ENCODE peak calls at places on chromosomes 3 and 15, in ten cellular contexts. One of them, this sample, is unnamed.

GRCh38 chr3:171760475-171760874 is 49.8 kb downstream of the PLD1 start:
- DNase-seq in pons: no peak
- DNase-seq in naive B cell: no peak
- DNase-seq in NCI-H1436: no peak
- DNase-seq in T-helper 2 cell: no peak
- DNase-seq in A172: no peak
- DNase-seq in neural progenitor cell: no peak
- DNase-seq in NCI-H345: no peak
- DNase-seq in activated naive CD4-positive, alpha-beta T cell: no peak
- DNase-seq in midbrain: no peak
- DNase-seq in this sample: no peak

GRCh38 chr3:98240133-98240532 is 23.9 kb upstream of the OR5H6 start:
- DNase-seq in pons: no peak
- DNase-seq in naive B cell: no peak
- DNase-seq in NCI-H1436: no peak
- DNase-seq in T-helper 2 cell: no peak
- DNase-seq in A172: no peak
- DNase-seq in neural progenitor cell: no peak
- DNase-seq in NCI-H345: no peak
- DNase-seq in activated naive CD4-positive, alpha-beta T cell: no peak
- DNase-seq in midbrain: no peak
- DNase-seq in this sample: no peak

GRCh38 chr3:15601399-15602145 is at the start of the genes BTD and HACL1:
- DNase-seq in pons: peak
- DNase-seq in naive B cell: peak
- DNase-seq in NCI-H1436: no peak
- DNase-seq in T-helper 2 cell: peak
- DNase-seq in A172: peak
- DNase-seq in neural progenitor cell: peak
- DNase-seq in NCI-H345: no peak
- DNase-seq in activated naive CD4-positive, alpha-beta T cell: no peak
- DNase-seq in midbrain: no peak
- DNase-seq in this sample: no peak

GRCh38 chr3:143242691-143243090 is 123.1 kb downstream of the CHST2 start:
- DNase-seq in pons: no peak
- DNase-seq in naive B cell: no peak
- DNase-seq in NCI-H1436: no peak
- DNase-seq in T-helper 2 cell: no peak
- DNase-seq in A172: no peak
- DNase-seq in neural progenitor cell: no peak
- DNase-seq in NCI-H345: no peak
- DNase-seq in activated naive CD4-positive, alpha-beta T cell: no peak
- DNase-seq in midbrain: no peak
- DNase-seq in this sample: no peak

GRCh38 chr15:101128191-101128590 is 123.7 kb downstream of the CHSY1 start:
- DNase-seq in pons: no peak
- DNase-seq in naive B cell: no peak
- DNase-seq in NCI-H1436: no peak
- DNase-seq in T-helper 2 cell: no peak
- DNase-seq in A172: peak
- DNase-seq in neural progenitor cell: no peak
- DNase-seq in NCI-H345: no peak
- DNase-seq in activated naive CD4-positive, alpha-beta T cell: no peak
- DNase-seq in midbrain: no peak
- DNase-seq in this sample: no peak

GRCh38 chr3:10198761-10199688 is 34.3 kb downstream of the IRAK2 start:
- DNase-seq in pons: peak
- DNase-seq in naive B cell: peak
- DNase-seq in NCI-H1436: no peak
- DNase-seq in T-helper 2 cell: peak
- DNase-seq in A172: peak
- DNase-seq in neural progenitor cell: no peak
- DNase-seq in NCI-H345: no peak
- DNase-seq in activated naive CD4-positive, alpha-beta T cell: no peak
- DNase-seq in midbrain: no peak
- DNase-seq in this sample: no peak

GRCh38 chr3:23654571-23654970 is 151.2 kb upstream of the UBE2E1 start:
- DNase-seq in pons: no peak
- DNase-seq in naive B cell: no peak
- DNase-seq in NCI-H1436: no peak
- DNase-seq in T-helper 2 cell: no peak
- DNase-seq in A172: no peak
- DNase-seq in neural progenitor cell: no peak
- DNase-seq in NCI-H345: no peak
- DNase-seq in activated naive CD4-positive, alpha-beta T cell: no peak
- DNase-seq in midbrain: no peak
- DNase-seq in this sample: no peak

GRCh38 chr3:178849220-178849910 is 222.2 kb downstream of the ZMAT3 start:
- DNase-seq in pons: no peak
- DNase-seq in naive B cell: no peak
- DNase-seq in NCI-H1436: no peak
- DNase-seq in T-helper 2 cell: no peak
- DNase-seq in A172: no peak
- DNase-seq in neural progenitor cell: no peak
- DNase-seq in NCI-H345: peak
- DNase-seq in activated naive CD4-positive, alpha-beta T cell: no peak
- DNase-seq in midbrain: no peak
- DNase-seq in this sample: no peak

GRCh38 chr3:188827593-188827992 is 344.2 kb upstream of the TPRG1 start:
- DNase-seq in pons: no peak
- DNase-seq in naive B cell: no peak
- DNase-seq in NCI-H1436: no peak
- DNase-seq in T-helper 2 cell: no peak
- DNase-seq in A172: no peak
- DNase-seq in neural progenitor cell: no peak
- DNase-seq in NCI-H345: no peak
- DNase-seq in activated naive CD4-positive, alpha-beta T cell: no peak
- DNase-seq in midbrain: no peak
- DNase-seq in this sample: no peak

GRCh38 chr3:127535901-127536817 is 54.4 kb downstream of the TPRA1 start:
- DNase-seq in pons: no peak
- DNase-seq in naive B cell: no peak
- DNase-seq in NCI-H1436: peak
- DNase-seq in T-helper 2 cell: no peak
- DNase-seq in A172: no peak
- DNase-seq in neural progenitor cell: no peak
- DNase-seq in NCI-H345: peak
- DNase-seq in activated naive CD4-positive, alpha-beta T cell: no peak
- DNase-seq in midbrain: no peak
- DNase-seq in this sample: no peak

GRCh38 chr3:193665370-193665989 is 72.5 kb downstream of the OPA1 start:
- DNase-seq in pons: peak
- DNase-seq in naive B cell: peak
- DNase-seq in NCI-H1436: peak
- DNase-seq in T-helper 2 cell: no peak
- DNase-seq in A172: peak
- DNase-seq in neural progenitor cell: no peak
- DNase-seq in NCI-H345: peak
- DNase-seq in activated naive CD4-positive, alpha-beta T cell: no peak
- DNase-seq in midbrain: peak
- DNase-seq in this sample: peak

This sample was measured in NCI-H748 treated with DMSO at 0.1 percent for 48 hours.